ENCODE peak calls at places on chromosomes 16 and 17, in nine cellular contexts. B is dorsolateral prefrontal cortex, H is OCI-LY7, K is lower leg skin, Z is foreskin fibroblast, Y is fibroblast of the aortic adventitia, D is fibroblast of lung, Q is tibial nerve, L is AG09319. A is an unnamed sample.

GRCh38 chr17:60971515-60972369 is 294.1 kb downstream of the BCAS3 start:
- DNase-seq in B (no peak), H (peak; percentile 25), K (no peak), Z (peak; percentile 54), Y (peak; percentile 70), D (peak; percentile 83), Q (no peak), L (peak; percentile 30), A (peak; percentile 47)

GRCh38 chr17:82235056-82235774 is 6.4 kb downstream of the SLC16A3 start:
- DNase-seq in B (no peak), H (no peak), K (no peak), Z (no peak), Y (no peak), D (no peak), Q (no peak), L (no peak), A (no peak)

GRCh38 chr16:29674188-29674587 is 4.8 kb upstream of the QPRT start:
- DNase-seq in B (peak; percentile 82), H (no peak), K (no peak), Z (no peak), Y (peak; percentile 47), D (peak; percentile 52), Q (no peak), L (no peak), A (peak; percentile 7)

GRCh38 chr16:10128397-10129258 is 53.6 kb downstream of the GRIN2A start:
- DNase-seq in B (peak; percentile 28), H (no peak), K (no peak), Z (no peak), Y (peak; percentile 78), D (no peak), Q (no peak), L (no peak), A (no peak)

GRCh38 chr17:68299817-68300216 is 8.5 kb downstream of the ARSG start:
- DNase-seq in B (no peak), H (no peak), K (no peak), Z (no peak), Y (no peak), D (no peak), Q (no peak), L (no peak), A (no peak)

GRCh38 chr16:67636713-67637112 is 8.2 kb upstream of the CARMIL2 start:
- DNase-seq in B (peak; percentile 44), H (no peak), K (no peak), Z (no peak), Y (no peak), D (no peak), Q (no peak), L (no peak), A (no peak)

GRCh38 chr16:75044800-75045361 is 46.1 kb downstream of the ZNRF1 start:
- DNase-seq in B (no peak), H (no peak), K (peak; percentile 31), Z (peak; percentile 25), Y (peak; percentile 78), D (peak; percentile 58), Q (peak; percentile 35), L (no peak), A (no peak)

GRCh38 chr16:75237398-75238131 is 13.9 kb downstream of the BCAR1 start:
- DNase-seq in B (no peak), H (no peak), K (no peak), Z (no peak), Y (no peak), D (no peak), Q (no peak), L (no peak), A (no peak)

GRCh38 chr17:31442860-31443259 is 51.4 kb downstream of the RAB11FIP4 start:
- DNase-seq in B (no peak), H (no peak), K (no peak), Z (no peak), Y (peak; percentile 78), D (peak; percentile 26), Q (no peak), L (no peak), A (no peak)

DNA sequence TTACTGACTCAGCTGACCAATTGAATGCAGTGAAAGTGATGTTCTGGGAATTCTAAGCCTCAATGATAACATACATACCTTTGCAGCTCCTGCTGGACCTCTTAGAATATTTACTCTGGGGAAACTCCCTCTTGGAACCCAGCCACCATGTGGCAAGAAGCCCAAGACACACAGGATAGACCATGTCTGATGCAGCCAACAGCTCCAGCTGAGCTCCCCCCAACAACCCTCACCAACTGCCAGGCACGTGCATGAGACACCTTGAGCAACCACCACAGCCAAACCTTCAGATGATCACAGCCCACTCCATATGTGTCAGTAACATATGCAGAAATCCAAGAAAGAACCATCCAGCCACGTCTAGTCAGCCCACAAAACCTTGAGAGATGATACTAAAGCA is 53.0 kb downstream of the XYLT1 start:
- DNase-seq in B (no peak), H (no peak), K (no peak), Z (no peak), Y (no peak), D (no peak), Q (no peak), L (no peak), A (no peak)
- TF ChIP-seq CTCF in B (no peak), H (no peak), K (no peak), Z (no peak), Y (no peak), D (no peak), Q (no peak), L (no peak), A (no peak)

GRCh38 chr16:64950731-64951130 is 171.1 kb downstream of the CDH11 start:
- DNase-seq in B (no peak), H (no peak), K (no peak), Z (no peak), Y (no peak), D (no peak), Q (no peak), L (no peak), A (no peak)
- TF ChIP-seq CTCF in B (no peak), H (no peak), K (no peak), Z (no peak), Y (no peak), D (no peak), Q (no peak), L (no peak), A (no peak)

GRCh38 chr16:69311533-69312388 is 611 bp downstream of the VPS4A start:
- DNase-seq in B (peak; percentile 10), H (peak; percentile 67), K (no peak), Z (no peak), Y (no peak), D (peak; percentile 15), Q (no peak), L (no peak), A (peak; percentile 61)
- TF ChIP-seq CTCF in B (no peak), H (peak; percentile 66), K (no peak), Z (no peak), Y (no peak), D (no peak), Q (no peak), L (no peak), A (no peak)

GRCh38 chr16:2950773-2951172 is 13.3 kb upstream of the KREMEN2 start:
- DNase-seq in B (no peak), H (no peak), K (no peak), Z (no peak), Y (no peak), D (no peak), Q (no peak), L (no peak), A (no peak)
- TF ChIP-seq CTCF in B (no peak), H (no peak), K (no peak), Z (no peak), Y (no peak), D (no peak), Q (no peak), L (no peak), A (no peak)

GRCh38 chr17:8312251-8312650 is 2.2 kb downstream of the ARHGEF15 start:
- DNase-seq in B (no peak), H (no peak), K (no peak), Z (no peak), Y (no peak), D (no peak), Q (no peak), L (no peak), A (no peak)

GRCh38 chr17:8311131-8311790 is 1.2 kb downstream of the ARHGEF15 start:
- DNase-seq in B (no peak), H (no peak), K (no peak), Z (no peak), Y (no peak), D (no peak), Q (no peak), L (no peak), A (no peak)

GRCh38 chr17:8310601-8311123 is 621 bp downstream of the ARHGEF15 start:
- DNase-seq in B (no peak), H (no peak), K (no peak), Z (no peak), Y (no peak), D (no peak), Q (no peak), L (no peak), A (no peak)

GRCh38 chr17:8314797-8315739 is 5.0 kb downstream of the ARHGEF15 start:
- DNase-seq in B (no peak), H (no peak), K (no peak), Z (no peak), Y (no peak), D (no peak), Q (no peak), L (no peak), A (no peak)

DNA sequence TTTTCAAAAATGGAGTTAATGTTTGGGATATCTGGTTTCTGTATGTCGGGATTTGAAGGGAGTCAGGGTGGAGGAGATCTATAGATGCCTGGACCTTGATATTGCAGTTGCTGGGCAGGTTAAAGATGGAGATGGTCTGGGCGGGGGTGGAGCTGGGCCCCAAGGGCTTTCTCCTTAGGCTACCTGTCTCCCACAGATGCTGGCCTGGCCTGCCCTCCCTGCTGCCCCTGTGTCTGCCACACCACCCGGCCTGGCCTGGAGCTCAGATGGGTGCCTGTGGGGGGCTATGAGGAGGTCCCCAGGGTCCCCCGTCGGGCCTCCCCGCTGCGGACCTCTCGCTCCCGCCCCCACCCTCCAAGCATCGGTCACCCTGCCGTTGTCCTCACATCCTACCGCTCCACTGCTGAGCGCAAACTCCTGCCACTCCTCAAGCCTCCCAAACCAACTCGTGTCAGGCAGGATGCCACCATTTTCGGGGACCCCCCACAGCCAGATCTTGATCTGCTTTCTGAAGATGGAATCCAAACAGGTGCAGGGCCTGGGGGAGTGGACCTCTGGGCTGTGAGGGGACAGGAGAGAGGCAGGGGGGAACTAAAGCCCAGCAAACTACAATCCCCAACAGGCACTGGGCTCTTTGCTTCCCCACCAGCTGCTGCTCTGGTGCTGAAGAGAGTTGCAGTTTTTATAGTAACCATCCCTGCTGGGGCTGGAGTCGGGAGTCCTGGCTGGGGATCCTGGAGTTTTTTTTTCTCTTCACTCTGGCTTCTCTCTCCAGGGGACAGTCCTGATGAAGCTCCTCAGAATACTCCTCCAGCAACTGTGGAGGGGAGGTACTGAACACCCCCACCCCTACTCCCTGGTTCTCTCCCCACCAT is 2.9 kb downstream of the ARHGEF15 start:
- DNase-seq in B (no peak), H (no peak), K (no peak), Z (no peak), Y (no peak), D (no peak), Q (no peak), L (no peak), A (no peak)
- TF ChIP-seq CTCF in B (no peak), H (no peak), K (no peak), Z (no peak), Y (no peak), D (no peak), Q (no peak), L (no peak), A (no peak)

GRCh38 chr16:51971184-51971583 is 575.8 kb downstream of the TOX3 start:
- DNase-seq in B (no peak), H (peak; percentile 1), K (no peak), Z (peak; percentile 7), Y (peak; percentile 24), D (peak; percentile 54), Q (no peak), L (no peak), A (no peak)
- TF ChIP-seq CTCF in B (peak; percentile 14), H (peak; percentile 60), K (no peak), Z (peak; percentile 44), Y (peak; percentile 44), D (peak; percentile 56), Q (no peak), L (peak; percentile 41), A (no peak)

A was measured in GM13976.